ENCODE peak calls at places on chromosomes 6 and 20, in four cellular contexts. A is iPS-NIHi11; D is H9; T is naive thymus-derived CD8-positive, alpha-beta T cell. Z is an unnamed sample.
A peak's percentile ranks its signal among the peaks of the same experiment; 100 is the strongest.

GRCh38 chr20:48823960-48824497 is 3.8 kb downstream of the PREX1 start:
- DNase-seq in D (no peak), A (no peak), T (no peak), Z (peak; percentile 45)

GRCh38 chr6:124990988-124991387 is 28.8 kb downstream of the RNF217 start:
- DNase-seq in A (no peak), T (no peak), D (no peak), Z (no peak)

GRCh38 chr6:49909508-49910047 is 43.2 kb upstream of the CRISP1 start:
- DNase-seq in A (no peak), D (no peak), T (no peak), Z (no peak)

GRCh38 chr6:52388790-52389189 is 26.8 kb downstream of the PAQR8 start:
- DNase-seq in D (no peak), T (no peak), A (no peak), Z (no peak)

GRCh38 chr6:125046107-125046925 is 84.1 kb downstream of the RNF217 start:
- DNase-seq in D (no peak), T (no peak), A (no peak), Z (no peak)

GRCh38 chr6:13624871-13625288 is 9.7 kb downstream of the NOL7 start:
- DNase-seq in T (peak; percentile 52), A (peak; percentile 70), D (peak; percentile 62), Z (peak; percentile 33)

GRCh38 chr6:24323632-24324337 is 34.1 kb downstream of the DCDC2 start:
- DNase-seq in A (peak; percentile 15), D (no peak), T (no peak), Z (peak; percentile 18)

GRCh38 chr20:31602430-31602778 is 2.7 kb upstream of the ID1 start:
- DNase-seq in D (no peak), T (no peak), A (no peak), Z (no peak)

GRCh38 chr20:944774-945410 is 28.8 kb upstream of the ANGPT4 start:
- DNase-seq in A (peak; percentile 46), T (no peak), D (no peak), Z (no peak)

GRCh38 chr6:74431873-74432272 is 735.9 kb downstream of the CD109 start:
- DNase-seq in D (no peak), A (no peak), T (no peak), Z (no peak)

GRCh38 chr6:10412948-10413849 is 1.7 kb downstream of the TFAP2A start:
- DNase-seq in D (peak; percentile 64), A (no peak), T (no peak), Z (peak; percentile 73)

GRCh38 chr6:143811492-143812157 is 31.5 kb upstream of the LTV1 start:
- DNase-seq in T (no peak), D (no peak), A (no peak), Z (no peak)

GRCh38 chr20:8812818-8813217 is 256.1 kb upstream of the PLCB4 start:
- DNase-seq in D (peak; percentile 63), A (no peak), T (no peak), Z (no peak)

GRCh38 chr6:128474933-128475332 is 45.5 kb downstream of the PTPRK start:
- DNase-seq in T (no peak), D (no peak), A (no peak), Z (no peak)

GRCh38 chr6:40425192-40425919 is 161.8 kb downstream of the LRFN2 start:
- DNase-seq in D (no peak), T (no peak), A (no peak), Z (no peak)

GRCh38 chr6:99810295-99810694 is 183.7 kb downstream of the MCHR2 start:
- DNase-seq in A (no peak), T (no peak), D (no peak), Z (no peak)

GRCh38 chr6:154958469-154958868 is 36.6 kb upstream of the TIAM2 start:
- DNase-seq in A (no peak), T (no peak), D (no peak), Z (no peak)

GRCh38 chr20:62122659-62123449 is 579 bp downstream of the LSM14B start:
- DNase-seq in T (peak; percentile 59), D (no peak), A (peak; percentile 74), Z (peak; percentile 69)

GRCh38 chr6:29014729-29015608 is 9.9 kb upstream of the ZNF311 start:
- DNase-seq in A (no peak), D (no peak), T (peak; percentile 16), Z (no peak)

GRCh38 chr6:170597278-170597677 is 12.8 kb upstream of the PDCD2 start:
- DNase-seq in D (no peak), A (no peak), T (no peak), Z (no peak)